ENCODE peak calls at places on chromosomes 6 and 20, in eight cellular contexts. One of them, this sample, is unnamed. For H3K4me1, the result is how much of the 10 kb centered on the place peaks cover.

GRCh38 chr6:57193177-57193576 is 21.1 kb downstream of the BAG2 start:
- DNase-seq in lower lobe of right lung: no peak
- DNase-seq in SK-N-SH: no peak
- DNase-seq in A549: no peak
- DNase-seq in naive thymus-derived CD4-positive, alpha-beta T cell: no peak
- DNase-seq in CD8-positive, alpha-beta T cell: no peak
- DNase-seq in breast epithelium: no peak
- DNase-seq in suprapubic skin: no peak
- DNase-seq in this sample: no peak

GRCh38 chr20:57594092-57594911 is 25.9 kb downstream of the ZBP1 start:
- DNase-seq in lower lobe of right lung: peak
- DNase-seq in SK-N-SH: peak
- DNase-seq in A549: peak
- DNase-seq in naive thymus-derived CD4-positive, alpha-beta T cell: peak
- DNase-seq in CD8-positive, alpha-beta T cell: peak
- DNase-seq in breast epithelium: no peak
- DNase-seq in suprapubic skin: no peak
- DNase-seq in this sample: peak

GRCh38 chr6:158706369-158706982 is 56.6 kb downstream of the SYTL3 start:
- DNase-seq in lower lobe of right lung: peak
- DNase-seq in SK-N-SH: peak
- DNase-seq in A549: peak
- DNase-seq in naive thymus-derived CD4-positive, alpha-beta T cell: no peak
- DNase-seq in CD8-positive, alpha-beta T cell: no peak
- DNase-seq in breast epithelium: no peak
- DNase-seq in suprapubic skin: no peak
- DNase-seq in this sample: peak

GRCh38 chr6:81451787-81452186 is 300.7 kb downstream of the TENT5A start:
- DNase-seq in lower lobe of right lung: no peak
- DNase-seq in SK-N-SH: no peak
- DNase-seq in A549: peak
- DNase-seq in naive thymus-derived CD4-positive, alpha-beta T cell: no peak
- DNase-seq in CD8-positive, alpha-beta T cell: no peak
- DNase-seq in breast epithelium: no peak
- DNase-seq in suprapubic skin: no peak
- DNase-seq in this sample: no peak

GRCh38 chr20:56758706-56759105 is 129.6 kb downstream of the TFAP2C start:
- DNase-seq in lower lobe of right lung: no peak
- DNase-seq in SK-N-SH: no peak
- DNase-seq in A549: no peak
- DNase-seq in naive thymus-derived CD4-positive, alpha-beta T cell: no peak
- DNase-seq in CD8-positive, alpha-beta T cell: no peak
- DNase-seq in breast epithelium: no peak
- DNase-seq in suprapubic skin: no peak
- DNase-seq in this sample: no peak

GRCh38 chr6:148747145-148747492 is 289 bp downstream of the UST start:
- DNase-seq in lower lobe of right lung: peak
- DNase-seq in SK-N-SH: peak
- DNase-seq in A549: peak
- DNase-seq in naive thymus-derived CD4-positive, alpha-beta T cell: no peak
- DNase-seq in CD8-positive, alpha-beta T cell: peak
- DNase-seq in breast epithelium: peak
- DNase-seq in suprapubic skin: peak
- DNase-seq in this sample: peak

GRCh38 chr6:34465551-34466241 is at the start of gene PACSIN1:
- DNase-seq in lower lobe of right lung: no peak
- DNase-seq in SK-N-SH: peak
- DNase-seq in A549: no peak
- DNase-seq in naive thymus-derived CD4-positive, alpha-beta T cell: no peak
- DNase-seq in CD8-positive, alpha-beta T cell: no peak
- DNase-seq in breast epithelium: no peak
- DNase-seq in suprapubic skin: no peak
- DNase-seq in this sample: peak

GRCh38 chr20:35312348-35312747 is 20.1 kb upstream of the FAM83C start:
- DNase-seq in lower lobe of right lung: no peak
- DNase-seq in SK-N-SH: no peak
- DNase-seq in A549: peak
- DNase-seq in naive thymus-derived CD4-positive, alpha-beta T cell: no peak
- DNase-seq in CD8-positive, alpha-beta T cell: no peak
- DNase-seq in breast epithelium: no peak
- DNase-seq in suprapubic skin: no peak
- DNase-seq in this sample: no peak

GRCh38 chr20:50292324-50293243 is 102.0 kb downstream of the CEBPB start:
- DNase-seq in lower lobe of right lung: peak
- DNase-seq in SK-N-SH: no peak
- DNase-seq in A549: peak
- DNase-seq in naive thymus-derived CD4-positive, alpha-beta T cell: no peak
- DNase-seq in CD8-positive, alpha-beta T cell: no peak
- DNase-seq in breast epithelium: peak
- DNase-seq in suprapubic skin: peak
- DNase-seq in this sample: peak

GRCh38 chr20:37267684-37268313 is 6.2 kb upstream of the GHRH start:
- DNase-seq in lower lobe of right lung: no peak
- DNase-seq in SK-N-SH: no peak
- DNase-seq in A549: no peak
- DNase-seq in naive thymus-derived CD4-positive, alpha-beta T cell: no peak
- DNase-seq in CD8-positive, alpha-beta T cell: no peak
- DNase-seq in breast epithelium: no peak
- DNase-seq in suprapubic skin: no peak
- DNase-seq in this sample: no peak

GRCh38 chr6:125749864-125750691 is 646 bp downstream of the HEY2 start:
- DNase-seq in lower lobe of right lung: no peak
- DNase-seq in SK-N-SH: no peak
- DNase-seq in A549: no peak
- DNase-seq in naive thymus-derived CD4-positive, alpha-beta T cell: no peak
- DNase-seq in CD8-positive, alpha-beta T cell: no peak
- DNase-seq in breast epithelium: no peak
- DNase-seq in suprapubic skin: no peak
- DNase-seq in this sample: no peak

GRCh38 chr6:135851442-135852271 is at the start of gene PDE7B:
- DNase-seq in lower lobe of right lung: peak
- DNase-seq in SK-N-SH: peak
- DNase-seq in A549: peak
- DNase-seq in naive thymus-derived CD4-positive, alpha-beta T cell: peak
- DNase-seq in CD8-positive, alpha-beta T cell: peak
- DNase-seq in breast epithelium: peak
- DNase-seq in suprapubic skin: peak
- DNase-seq in this sample: peak

GRCh38 chr6:53461041-53461656 is 83.8 kb downstream of the GCLC start:
- DNase-seq in lower lobe of right lung: no peak
- DNase-seq in SK-N-SH: no peak
- DNase-seq in A549: no peak
- DNase-seq in naive thymus-derived CD4-positive, alpha-beta T cell: no peak
- DNase-seq in CD8-positive, alpha-beta T cell: no peak
- DNase-seq in breast epithelium: no peak
- DNase-seq in suprapubic skin: no peak
- DNase-seq in this sample: no peak

GRCh38 chr20:8124639-8125038 is 7.4 kb upstream of the PLCB1 start:
- DNase-seq in lower lobe of right lung: no peak
- DNase-seq in SK-N-SH: no peak
- DNase-seq in A549: no peak
- DNase-seq in naive thymus-derived CD4-positive, alpha-beta T cell: no peak
- DNase-seq in CD8-positive, alpha-beta T cell: no peak
- DNase-seq in breast epithelium: no peak
- DNase-seq in suprapubic skin: no peak
- DNase-seq in this sample: no peak

GRCh38 chr20:8121666-8122065 is 10.4 kb upstream of the PLCB1 start:
- DNase-seq in lower lobe of right lung: no peak
- DNase-seq in SK-N-SH: no peak
- DNase-seq in A549: no peak
- DNase-seq in naive thymus-derived CD4-positive, alpha-beta T cell: no peak
- DNase-seq in CD8-positive, alpha-beta T cell: no peak
- DNase-seq in breast epithelium: no peak
- DNase-seq in suprapubic skin: no peak
- DNase-seq in this sample: no peak

GRCh38 chr20:8116067-8116811 is 15.8 kb upstream of the PLCB1 start:
- DNase-seq in lower lobe of right lung: no peak
- DNase-seq in SK-N-SH: no peak
- DNase-seq in A549: no peak
- DNase-seq in naive thymus-derived CD4-positive, alpha-beta T cell: no peak
- DNase-seq in CD8-positive, alpha-beta T cell: no peak
- DNase-seq in breast epithelium: no peak
- DNase-seq in suprapubic skin: no peak
- DNase-seq in this sample: no peak

GRCh38 chr20:8117636-8118413 is 14.2 kb upstream of the PLCB1 start:
- DNase-seq in lower lobe of right lung: no peak
- DNase-seq in SK-N-SH: no peak
- DNase-seq in A549: no peak
- DNase-seq in naive thymus-derived CD4-positive, alpha-beta T cell: no peak
- DNase-seq in CD8-positive, alpha-beta T cell: no peak
- DNase-seq in breast epithelium: no peak
- DNase-seq in suprapubic skin: no peak
- DNase-seq in this sample: no peak

GRCh38 chr20:8118735-8119134 is 13.3 kb upstream of the PLCB1 start:
- DNase-seq in lower lobe of right lung: no peak
- DNase-seq in SK-N-SH: no peak
- DNase-seq in A549: no peak
- DNase-seq in naive thymus-derived CD4-positive, alpha-beta T cell: no peak
- DNase-seq in CD8-positive, alpha-beta T cell: no peak
- DNase-seq in breast epithelium: no peak
- DNase-seq in suprapubic skin: no peak
- DNase-seq in this sample: no peak
- H3K4me1 ChIP-seq in lower lobe of right lung: under half
- H3K4me1 ChIP-seq in SK-N-SH: under half
- H3K4me1 ChIP-seq in A549: under half
- H3K4me1 ChIP-seq in naive thymus-derived CD4-positive, alpha-beta T cell: under half
- H3K4me1 ChIP-seq in CD8-positive, alpha-beta T cell: under half
- H3K4me1 ChIP-seq in breast epithelium: under half
- H3K4me1 ChIP-seq in suprapubic skin: under half
- H3K4me1 ChIP-seq in this sample: under half

DNA sequence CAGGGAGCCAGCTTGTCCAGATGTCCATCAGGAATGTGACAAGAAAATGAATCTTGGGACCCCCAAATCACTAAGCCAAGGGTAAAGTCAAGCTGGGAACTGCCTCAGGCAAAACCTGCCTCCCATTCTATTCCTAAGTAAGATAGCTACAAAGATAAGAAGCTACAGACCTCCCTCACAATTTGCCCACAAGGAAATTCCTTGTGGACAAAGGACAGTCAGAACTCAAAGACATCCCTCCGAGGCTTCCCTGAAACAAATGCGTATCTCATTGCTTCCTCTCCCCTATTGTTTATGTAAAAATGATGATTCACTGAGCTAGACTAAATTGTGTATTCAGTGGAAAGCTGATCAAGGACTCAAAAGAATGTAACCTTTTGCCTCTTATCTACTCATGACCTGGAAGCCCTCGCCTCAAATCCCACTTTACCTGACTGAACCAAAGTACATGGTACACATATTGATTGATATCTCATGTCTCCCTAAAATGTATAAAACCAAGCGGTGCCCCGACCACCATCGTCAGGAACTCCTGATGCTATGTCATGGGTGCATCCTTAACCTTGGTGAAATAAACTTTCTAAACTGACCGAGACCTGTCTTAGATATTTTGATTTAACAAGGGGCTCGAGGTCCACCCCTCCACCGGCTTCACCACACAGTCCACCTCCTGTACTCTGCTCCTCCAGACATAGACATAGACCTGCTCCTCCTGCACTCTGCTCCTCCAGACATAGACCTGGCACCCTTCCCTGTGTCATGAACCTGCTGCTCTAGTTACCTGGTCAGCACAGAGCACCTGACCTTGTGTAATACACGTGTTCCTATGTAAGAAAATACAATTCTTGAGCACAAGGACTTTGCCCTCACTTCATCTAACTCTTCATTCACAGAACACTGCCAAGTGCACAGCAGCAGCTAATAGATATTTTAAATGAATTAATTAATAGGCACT is 81.4 kb downstream of the WDR27 start:
- DNase-seq in lower lobe of right lung: peak
- DNase-seq in SK-N-SH: no peak
- DNase-seq in A549: no peak
- DNase-seq in naive thymus-derived CD4-positive, alpha-beta T cell: no peak
- DNase-seq in CD8-positive, alpha-beta T cell: no peak
- DNase-seq in breast epithelium: no peak
- DNase-seq in suprapubic skin: no peak
- DNase-seq in this sample: no peak
- H3K4me1 ChIP-seq in lower lobe of right lung: under half
- H3K4me1 ChIP-seq in SK-N-SH: under half
- H3K4me1 ChIP-seq in A549: under half
- H3K4me1 ChIP-seq in naive thymus-derived CD4-positive, alpha-beta T cell: under half
- H3K4me1 ChIP-seq in CD8-positive, alpha-beta T cell: under half
- H3K4me1 ChIP-seq in breast epithelium: under half
- H3K4me1 ChIP-seq in suprapubic skin: under half
- H3K4me1 ChIP-seq in this sample: under half

DNA sequence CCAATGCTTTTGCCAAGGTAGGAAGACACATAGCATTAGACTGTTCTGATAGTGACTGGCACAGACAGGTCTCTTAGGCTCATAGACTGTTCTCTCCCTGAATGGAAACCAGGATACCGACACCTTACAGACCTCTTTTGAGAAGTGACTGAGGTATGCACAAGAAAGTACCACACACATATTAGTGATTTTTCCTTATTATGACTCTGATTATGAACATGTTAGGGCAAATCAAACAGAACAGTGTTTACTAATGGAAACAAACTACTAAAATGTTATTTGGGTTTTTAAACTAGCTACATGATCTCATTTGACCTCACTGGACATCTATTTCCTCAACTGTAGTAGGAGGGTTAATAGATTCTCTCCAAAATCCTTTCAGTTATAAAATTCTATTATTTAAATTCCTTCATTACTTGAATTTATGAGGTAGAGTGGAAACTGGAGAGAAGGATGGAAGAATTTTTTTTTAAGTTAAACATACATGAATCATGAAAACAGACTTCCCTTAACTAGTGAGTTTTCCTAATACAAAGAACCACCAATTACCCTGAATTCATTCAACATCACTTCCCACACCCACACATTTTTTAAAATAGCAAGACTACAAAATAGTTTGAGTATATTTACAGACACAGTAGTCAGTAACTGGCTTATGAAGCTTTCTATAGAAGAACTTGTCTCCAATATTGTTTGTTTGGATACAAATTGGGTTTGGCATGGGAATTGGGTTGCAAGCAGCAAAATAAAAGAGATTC is 120.5 kb downstream of the OGFRL1 start:
- DNase-seq in lower lobe of right lung: no peak
- DNase-seq in SK-N-SH: no peak
- DNase-seq in A549: no peak
- DNase-seq in naive thymus-derived CD4-positive, alpha-beta T cell: no peak
- DNase-seq in CD8-positive, alpha-beta T cell: no peak
- DNase-seq in breast epithelium: no peak
- DNase-seq in suprapubic skin: no peak
- DNase-seq in this sample: no peak
- H3K4me1 ChIP-seq in lower lobe of right lung: half or more
- H3K4me1 ChIP-seq in SK-N-SH: under half
- H3K4me1 ChIP-seq in A549: half or more
- H3K4me1 ChIP-seq in naive thymus-derived CD4-positive, alpha-beta T cell: under half
- H3K4me1 ChIP-seq in CD8-positive, alpha-beta T cell: under half
- H3K4me1 ChIP-seq in breast epithelium: under half
- H3K4me1 ChIP-seq in suprapubic skin: under half
- H3K4me1 ChIP-seq in this sample: under half

DNA sequence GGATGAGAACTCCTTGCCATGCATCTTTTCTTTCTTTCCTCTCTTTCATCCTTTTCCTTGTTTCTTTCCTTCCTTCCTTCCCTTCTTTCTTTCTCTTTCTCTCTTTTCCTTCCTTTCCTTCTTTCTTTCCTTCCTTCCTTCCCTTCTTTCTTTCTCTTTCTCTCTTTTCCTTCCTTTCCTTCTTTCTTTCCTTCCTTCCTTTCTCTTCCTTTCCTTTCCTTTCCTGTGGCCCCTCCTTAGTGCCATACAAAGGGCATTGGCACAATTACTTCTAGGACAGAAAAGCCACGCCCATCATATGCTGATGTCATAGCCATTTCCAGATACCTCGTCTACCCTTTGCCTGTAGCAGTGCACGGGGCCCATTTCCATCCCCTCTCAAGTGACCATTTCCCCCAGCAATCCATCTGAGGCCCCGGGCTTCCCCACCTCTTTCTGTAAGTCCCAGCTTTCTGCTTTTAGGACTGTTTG is 2.2 kb upstream of the CENPB start:
- DNase-seq in lower lobe of right lung: peak
- DNase-seq in SK-N-SH: no peak
- DNase-seq in A549: no peak
- DNase-seq in naive thymus-derived CD4-positive, alpha-beta T cell: no peak
- DNase-seq in CD8-positive, alpha-beta T cell: no peak
- DNase-seq in breast epithelium: no peak
- DNase-seq in suprapubic skin: no peak
- DNase-seq in this sample: no peak
- H3K4me1 ChIP-seq in lower lobe of right lung: under half
- H3K4me1 ChIP-seq in SK-N-SH: under half
- H3K4me1 ChIP-seq in A549: under half
- H3K4me1 ChIP-seq in naive thymus-derived CD4-positive, alpha-beta T cell: under half
- H3K4me1 ChIP-seq in CD8-positive, alpha-beta T cell: under half
- H3K4me1 ChIP-seq in breast epithelium: under half
- H3K4me1 ChIP-seq in suprapubic skin: under half
- H3K4me1 ChIP-seq in this sample: under half

This sample was measured in pancreas.